ENCODE peak calls at places on chromosomes 7 and 10, in five cellular contexts. P, U, X, F and R are unnamed samples.

GRCh38 chr7:4993471-4993870 is 34.5 kb upstream of the MMD2 start:
- DNase-seq in P (no peak), U (no peak), X (no peak), F (no peak), R (no peak)

GRCh38 chr10:79300711-79301110 is 46.6 kb upstream of the PPIF start:
- DNase-seq in P (no peak), U (no peak), X (no peak), F (no peak), R (no peak)

GRCh38 chr7:103988468-103989199 is 824 bp downstream of the RELN start:
- DNase-seq in P (no peak), U (no peak), X (peak; percentile 34), F (peak; percentile 24), R (no peak)

GRCh38 chr7:134866581-134866980 is 87.1 kb downstream of the CALD1 start:
- DNase-seq in P (peak; percentile 55), U (no peak), X (no peak), F (peak; percentile 14), R (peak; percentile 77)

GRCh38 chr10:99573806-99574205 is 41.1 kb downstream of the NKX2-3 start:
- DNase-seq in P (no peak), U (no peak), X (no peak), F (no peak), R (no peak)

GRCh38 chr7:1555813-1556540 is at the start of gene TMEM184A:
- DNase-seq in P (no peak), U (no peak), X (peak; percentile 86), F (no peak), R (peak; percentile 6)

GRCh38 chr7:674454-675410 is 51.8 kb upstream of the DNAAF5 start:
- DNase-seq in P (no peak), U (no peak), X (peak; percentile 16), F (no peak), R (no peak)

GRCh38 chr10:48417374-48417773 is 110.9 kb downstream of the MAPK8 start:
- DNase-seq in P (no peak), U (no peak), X (no peak), F (no peak), R (no peak)

GRCh38 chr7:8379264-8379663 is 54.1 kb upstream of the NXPH1 start:
- DNase-seq in P (no peak), U (no peak), X (no peak), F (peak; percentile 18), R (no peak)

GRCh38 chr10:126422561-126422960 is 34.3 kb upstream of the ADAM12 start:
- DNase-seq in P (peak; percentile 10), U (no peak), X (no peak), F (no peak), R (no peak)

GRCh38 chr7:71718563-71718962 is 586.6 kb downstream of the GALNT17 start:
- DNase-seq in P (no peak), U (no peak), X (no peak), F (no peak), R (no peak)

GRCh38 chr7:96189129-96189815 is 132.6 kb downstream of the SLC25A13 start:
- DNase-seq in P (no peak), U (no peak), X (no peak), F (no peak), R (no peak)
- H4K91ac ChIP-seq in P (no peak overlapping the region), U (no peak overlapping the region), X (no peak overlapping the region), F (no peak overlapping the region), R (no peak overlapping the region)

GRCh38 chr7:21941570-21942224 is 4.0 kb downstream of the CDCA7L start:
- DNase-seq in P (peak; percentile 43), U (no peak), X (no peak), F (no peak), R (peak; percentile 51)
- H3K27ac ChIP-seq in P (no peak overlapping the region), U (no peak overlapping the region), X (no peak overlapping the region), F (no peak overlapping the region), R (no peak overlapping the region)

DNA sequence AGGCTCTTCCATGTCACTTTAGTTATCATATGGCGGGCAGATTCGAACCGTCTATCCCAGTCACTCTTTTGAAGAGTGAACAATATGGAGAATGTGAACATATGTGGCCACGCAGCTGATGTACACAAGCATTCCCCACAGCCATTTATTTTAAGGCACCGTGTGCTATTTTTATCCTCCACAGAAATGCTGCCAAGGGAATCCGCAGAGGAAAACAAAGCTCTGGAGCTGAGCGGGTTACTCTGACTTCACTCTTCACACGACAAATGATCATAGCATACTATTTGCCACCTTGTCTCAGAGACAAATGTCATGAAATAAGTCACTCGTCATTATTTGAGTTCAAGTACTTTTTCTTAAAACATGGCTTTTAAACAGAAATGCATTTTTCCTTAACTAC is 100.3 kb downstream of the CTBP2 start:
- DNase-seq in P (peak; percentile 82), U (no peak), X (no peak), F (no peak), R (peak; percentile 45)
- H4K91ac ChIP-seq in P (no peak overlapping the region), U (no peak overlapping the region), X (no peak overlapping the region), F (no peak overlapping the region), R (no peak overlapping the region)

GRCh38 chr10:31320179-31320597 is 1.2 kb downstream of the ZEB1 start:
- DNase-seq in P (no peak), U (no peak), X (peak; percentile 46), F (peak; percentile 35), R (no peak)
- H3K27ac ChIP-seq in P (peak overlapping the region; percentile 97), U (no peak overlapping the region), X (no peak overlapping the region), F (peak overlapping the region; percentile 43), R (peak overlapping the region; percentile 8)

DNA sequence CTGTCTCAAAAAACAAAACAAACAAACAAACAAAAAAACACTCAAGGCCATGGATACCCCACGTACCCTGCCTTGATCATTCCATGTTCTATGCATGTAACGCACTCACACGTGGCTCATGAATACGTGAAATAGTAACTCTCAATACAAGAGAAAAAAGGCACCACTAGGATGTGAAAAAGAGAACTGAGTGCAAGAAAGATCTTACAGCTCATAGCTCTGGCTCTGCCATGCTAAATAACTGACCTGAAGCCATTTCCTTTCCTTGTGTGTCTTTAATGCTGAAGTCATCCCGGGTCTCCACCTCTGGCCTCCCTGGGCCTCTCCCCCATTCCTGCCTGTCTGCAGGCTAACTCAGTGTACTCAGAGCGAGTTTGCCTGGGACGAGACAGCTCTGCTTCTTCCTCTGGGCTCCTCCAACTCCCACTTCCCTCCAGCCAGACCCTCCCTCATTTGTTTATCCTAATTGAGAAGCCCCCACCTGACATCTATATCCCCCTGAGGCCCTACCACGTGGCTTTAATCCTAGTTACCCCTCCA is 117.3 kb downstream of the PRPF18 start:
- DNase-seq in P (no peak), U (no peak), X (no peak), F (no peak), R (no peak)
- H4K91ac ChIP-seq in P (no peak overlapping the region), U (no peak overlapping the region), X (no peak overlapping the region), F (no peak overlapping the region), R (no peak overlapping the region)

GRCh38 chr7:44632196-44632595 is 25.8 kb downstream of the OGDH start:
- DNase-seq in P (no peak), U (no peak), X (no peak), F (no peak), R (no peak)

GRCh38 chr7:44626620-44627019 is 20.2 kb downstream of the OGDH start:
- DNase-seq in P (no peak), U (no peak), X (no peak), F (no peak), R (no peak)

GRCh38 chr7:44630791-44631457 is 24.5 kb downstream of the OGDH start:
- DNase-seq in P (no peak), U (no peak), X (no peak), F (no peak), R (no peak)

GRCh38 chr7:44631458-44632115 is 25.2 kb downstream of the OGDH start:
- DNase-seq in P (peak; percentile 49), U (no peak), X (no peak), F (no peak), R (peak; percentile 75)

GRCh38 chr7:44629825-44630580 is 23.6 kb downstream of the OGDH start:
- DNase-seq in P (no peak), U (no peak), X (no peak), F (no peak), R (no peak)
- H3K27ac ChIP-seq in P (no peak overlapping the region), U (no peak overlapping the region), X (no peak overlapping the region), F (no peak overlapping the region), R (no peak overlapping the region)

GRCh38 chr7:11754933-11755332 is 77.1 kb downstream of the THSD7A start:
- DNase-seq in P (no peak), U (no peak), X (no peak), F (no peak), R (no peak)
- H4K91ac ChIP-seq in P (no peak overlapping the region), U (no peak overlapping the region), X (no peak overlapping the region), F (no peak overlapping the region), R (no peak overlapping the region)

GRCh38 chr7:39300276-39300675 is 265.9 kb upstream of the YAE1 start:
- DNase-seq in P (no peak), U (no peak), X (no peak), F (no peak), R (no peak)
- H3K27ac ChIP-seq in P (no peak overlapping the region), U (no peak overlapping the region), X (no peak overlapping the region), F (no peak overlapping the region), R (no peak overlapping the region)

GRCh38 chr10:28690545-28690944 is 13.2 kb downstream of the BAMBI start:
- DNase-seq in P (no peak), U (no peak), X (no peak), F (no peak), R (no peak)
- H4K91ac ChIP-seq in P (no peak overlapping the region), U (no peak overlapping the region), X (no peak overlapping the region), F (no peak overlapping the region), R (no peak overlapping the region)